ENCODE peak calls at places on chromosomes 16 and 17, in six cellular contexts. X is CD4-positive, alpha-beta T cell; E is HCT116; D is esophagus squamous epithelium; A is fibroblast of mammary gland; Z is RWPE1. N is an unnamed sample.

GRCh38 chr17:13420294-13421277 is 181.1 kb downstream of the HS3ST3A1 start:
- DNase-seq in X (no peak), E (no peak), D (no peak), A (peak; percentile 95), Z (peak; percentile 62), N (peak; percentile 95)

GRCh38 chr16:82653550-82654511 is 27.1 kb downstream of the CDH13 start:
- DNase-seq in X (peak; percentile 32), E (peak; percentile 37), D (no peak), A (peak; percentile 85), Z (peak; percentile 92), N (peak; percentile 89)

GRCh38 chr17:28946239-28946638 is 5.1 kb downstream of the PHF12 start:
- DNase-seq in X (no peak), E (no peak), D (no peak), A (peak; percentile 90), Z (no peak), N (peak; percentile 30)

GRCh38 chr17:80254396-80255241 is 6.0 kb upstream of the RNF213 start:
- DNase-seq in X (peak; percentile 49), E (peak; percentile 82), D (no peak), A (peak; percentile 88), Z (peak; percentile 76), N (peak; percentile 92)

GRCh38 chr17:50359005-50359699 is 13.2 kb downstream of the XYLT2 start:
- DNase-seq in X (no peak), E (no peak), D (no peak), A (no peak), Z (no peak), N (no peak)

GRCh38 chr17:58279736-58280479 is 827 bp downstream of the MPO start:
- DNase-seq in X (no peak), E (no peak), D (no peak), A (no peak), Z (no peak), N (no peak)

GRCh38 chr17:57552114-57552601 is 192.9 kb downstream of the CCDC182 start:
- DNase-seq in X (no peak), E (no peak), D (no peak), A (peak; percentile 22), Z (no peak), N (no peak)

GRCh38 chr16:17278988-17279387 is 191.8 kb downstream of the XYLT1 start:
- DNase-seq in X (no peak), E (no peak), D (no peak), A (no peak), Z (no peak), N (no peak)

GRCh38 chr16:63787014-63787413 is 1334.8 kb downstream of the CDH11 start:
- DNase-seq in X (no peak), E (no peak), D (no peak), A (peak; percentile 21), Z (no peak), N (peak; percentile 11)

GRCh38 chr16:81821422-81822128 is 42.5 kb downstream of the PLCG2 start:
- DNase-seq in X (no peak), E (no peak), D (no peak), A (no peak), Z (no peak), N (no peak)

GRCh38 chr17:37489197-37490001 is at the start of gene DUSP14:
- DNase-seq in X (peak; percentile 84), E (peak; percentile 57), D (no peak), A (peak; percentile 67), Z (peak; percentile 88), N (peak; percentile 80)

GRCh38 chr16:67844441-67844840 is 2.3 kb upstream of the NUTF2 start:
- DNase-seq in X (no peak), E (no peak), D (no peak), A (peak; percentile 39), Z (peak; percentile 57), N (peak; percentile 69)

GRCh38 chr16:71367243-71367976 is 8.9 kb downstream of the CALB2 start:
- DNase-seq in X (no peak), E (peak; percentile 60), D (no peak), A (peak; percentile 40), Z (peak; percentile 41), N (peak; percentile 58)

GRCh38 chr17:31444026-31444425 is 52.6 kb downstream of the RAB11FIP4 start:
- DNase-seq in X (no peak), E (no peak), D (no peak), A (no peak), Z (no peak), N (no peak)

GRCh38 chr17:35795007-35795870 is at the start of gene MMP28:
- DNase-seq in X (peak; percentile 20), E (no peak), D (no peak), A (no peak), Z (peak; percentile 76), N (peak; percentile 53)

GRCh38 chr16:54521327-54521726 is 234.7 kb upstream of the IRX3 start:
- DNase-seq in X (no peak), E (no peak), D (no peak), A (no peak), Z (no peak), N (no peak)

GRCh38 chr16:75222271-75222783 is 3.5 kb downstream of the CTRB1 start:
- DNase-seq in X (no peak), E (no peak), D (no peak), A (no peak), Z (no peak), N (no peak)

GRCh38 chr17:9386401-9386800 is 189.2 kb downstream of the STX8 start:
- DNase-seq in X (no peak), E (no peak), D (no peak), A (no peak), Z (peak; percentile 4), N (peak; percentile 36)

GRCh38 chr16:804193-805048 is 3.9 kb upstream of the GNG13 start:
- DNase-seq in X (no peak), E (no peak), D (no peak), A (no peak), Z (no peak), N (no peak)

GRCh38 chr16:29883987-29884386 is 15.4 kb downstream of the SEZ6L2 start:
- DNase-seq in X (no peak), E (no peak), D (no peak), A (no peak), Z (no peak), N (no peak)

GRCh38 chr17:15048933-15049539 is 216.1 kb downstream of the PMP22 start:
- DNase-seq in X (no peak), E (no peak), D (no peak), A (no peak), Z (no peak), N (no peak)

GRCh38 chr17:15051913-15052312 is 213.2 kb downstream of the PMP22 start:
- DNase-seq in X (no peak), E (no peak), D (no peak), A (no peak), Z (no peak), N (no peak)

DNA sequence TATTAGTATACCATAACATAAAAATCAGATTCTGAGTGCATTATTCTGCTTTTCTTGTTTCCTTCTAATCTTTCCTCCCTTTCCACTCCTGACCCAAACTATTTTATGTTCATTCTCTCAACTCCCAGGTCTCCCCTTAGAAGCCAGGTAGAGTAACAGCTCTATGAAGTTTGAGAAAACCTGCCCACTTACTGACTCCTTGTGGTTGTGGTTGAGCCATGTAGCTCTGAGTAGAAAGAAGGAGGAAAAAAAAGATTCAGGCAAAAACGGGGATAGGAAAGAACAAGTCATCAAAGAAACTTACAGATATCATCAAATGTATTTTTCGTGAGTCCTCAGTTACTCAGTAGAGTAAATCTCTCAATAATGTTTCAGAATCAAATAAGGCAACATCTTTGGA is 216.7 kb downstream of the PMP22 start:
- DNase-seq in X (no peak), E (peak; percentile 0), D (no peak), A (no peak), Z (no peak), N (peak; percentile 5)
- TF ChIP-seq CTCF in X (no peak), E (no peak), D (no peak), A (no peak), Z (no peak), N (no peak)

DNA sequence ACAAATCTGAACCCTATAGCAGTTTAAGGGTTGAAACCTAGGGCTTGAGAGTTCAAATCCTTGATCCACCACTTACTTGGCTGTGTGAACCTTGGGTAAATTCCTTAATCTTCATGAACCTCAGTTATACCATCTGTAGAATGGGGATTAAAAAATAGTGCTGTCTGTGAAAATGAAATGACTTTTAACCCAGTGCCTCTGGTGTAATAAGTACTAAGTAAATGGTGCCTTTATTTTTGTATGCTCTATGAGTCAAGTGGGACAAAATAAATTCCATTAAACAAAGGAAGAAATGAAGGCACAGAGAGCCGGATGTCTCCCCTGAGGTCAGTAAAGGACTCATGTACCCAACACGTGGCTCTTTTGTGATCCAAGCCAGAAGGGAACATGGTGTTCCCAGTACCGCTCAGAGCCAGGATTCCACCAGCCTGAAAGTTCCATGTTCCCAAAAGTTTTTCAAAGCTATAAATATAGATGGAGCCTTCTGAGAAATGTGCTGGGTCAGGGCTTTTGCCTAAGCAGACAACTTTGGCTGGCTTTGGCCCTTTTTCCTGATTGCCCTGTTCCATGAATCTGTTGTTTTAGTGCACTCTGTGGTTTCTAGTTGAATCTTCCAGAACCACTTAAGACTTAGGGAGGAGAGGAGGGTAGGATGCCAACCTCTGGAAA is 128.7 kb upstream of the HS3ST2 start:
- DNase-seq in X (no peak), E (no peak), D (no peak), A (peak; percentile 83), Z (no peak), N (no peak)
- TF ChIP-seq CTCF in X (no peak), E (no peak), D (no peak), A (no peak), Z (no peak), N (no peak)

GRCh38 chr17:22695228-22695619 is 1002.9 kb downstream of the KCNJ18 start:
- DNase-seq in X (no peak), E (no peak), D (no peak), A (no peak), Z (no peak), N (no peak)

GRCh38 chr17:22692066-22692800 is 999.9 kb downstream of the KCNJ18 start:
- DNase-seq in X (no peak), E (no peak), D (no peak), A (no peak), Z (no peak), N (no peak)

GRCh38 chr17:22692801-22693171 is 1000.5 kb downstream of the KCNJ18 start:
- DNase-seq in X (no peak), E (no peak), D (no peak), A (no peak), Z (no peak), N (no peak)

DNA sequence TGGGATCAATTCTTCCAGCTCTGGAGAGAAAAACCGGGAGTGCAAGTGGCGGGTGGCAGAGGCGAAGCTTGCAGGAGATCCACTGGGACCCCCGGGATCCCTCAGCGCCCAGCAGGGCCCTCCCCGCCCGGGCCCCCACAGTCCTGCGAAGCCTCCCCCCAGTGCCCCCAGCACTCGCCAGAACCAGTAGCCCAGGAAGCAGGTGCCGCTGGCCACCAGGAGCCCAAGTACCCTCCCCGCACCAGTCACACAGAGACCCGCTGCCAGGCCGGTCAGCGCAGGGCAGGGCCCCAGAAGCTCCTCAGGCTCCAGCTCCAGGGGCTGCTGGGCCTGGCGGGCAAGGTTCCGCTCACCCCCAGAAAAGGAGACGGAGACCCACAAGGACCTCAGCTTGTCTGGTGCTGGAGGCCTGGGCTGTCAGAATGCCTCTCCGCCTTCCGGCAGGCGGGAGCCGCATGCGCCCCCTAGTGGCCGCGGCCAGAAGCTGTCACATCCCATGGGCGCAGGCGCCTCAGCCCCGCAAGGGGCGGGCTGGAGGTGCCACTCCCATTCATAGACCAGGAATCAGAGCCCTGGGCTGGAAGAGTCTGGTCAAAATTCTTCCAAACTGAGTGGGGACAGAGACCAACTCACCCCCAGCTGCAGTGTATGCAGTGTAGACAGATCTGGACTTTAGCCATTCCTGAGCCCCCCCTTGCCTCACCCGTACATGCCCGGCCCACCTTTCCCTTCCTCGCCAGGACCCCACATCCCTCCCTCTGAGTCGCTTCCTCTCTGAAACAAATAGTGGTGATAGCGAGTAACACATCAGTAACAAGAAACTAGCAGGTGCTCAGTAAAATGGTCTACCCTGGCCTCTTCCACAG is 1002.3 kb downstream of the KCNJ18 start:
- DNase-seq in X (no peak), E (no peak), D (no peak), A (no peak), Z (no peak), N (no peak)
- TF ChIP-seq CTCF in X (no peak), E (no peak), D (no peak), A (no peak), Z (no peak), N (peak; percentile 19)

GRCh38 chr16:76854234-76854633 is 336.8 kb upstream of the MON1B start:
- DNase-seq in X (no peak), E (no peak), D (no peak), A (peak; percentile 8), Z (no peak), N (no peak)
- TF ChIP-seq CTCF in X (no peak), E (peak; percentile 28), D (no peak), A (peak; percentile 17), Z (no peak), N (no peak)